ENCODE peak calls at places on chromosomes 2 and 18, in nine cellular contexts. G, T, K, J, I, U, N, D and Y are unnamed samples.

GRCh38 chr2:210553371-210553770 is 3.0 kb upstream of the CPS1 start:
- DNase-seq in G (no peak), T (peak; percentile 29), K (peak; percentile 41), J (no peak), I (no peak), U (no peak), N (peak; percentile 12), D (no peak), Y (peak; percentile 16)

GRCh38 chr18:70166668-70167067 is 38.8 kb downstream of the RTTN start:
- DNase-seq in G (no peak), T (no peak), K (no peak), J (no peak), I (no peak), U (no peak), N (no peak), D (no peak), Y (no peak)

GRCh38 chr2:37558622-37559021 is 112.8 kb downstream of the CDC42EP3 start:
- DNase-seq in G (no peak), T (no peak), K (no peak), J (peak; percentile 19), I (peak; percentile 43), U (no peak), N (no peak), D (no peak), Y (no peak)

GRCh38 chr18:20971886-20972267 is 139.7 kb downstream of the ROCK1 start:
- DNase-seq in G (no peak), T (peak; percentile 48), K (peak; percentile 27), J (no peak), I (no peak), U (no peak), N (no peak), D (no peak), Y (peak; percentile 24)

GRCh38 chr2:173149491-173149890 is 73.8 kb downstream of the MAP3K20 start:
- DNase-seq in G (no peak), T (no peak), K (no peak), J (no peak), I (no peak), U (no peak), N (no peak), D (peak; percentile 16), Y (no peak)

GRCh38 chr2:153105829-153106578 is 372.6 kb downstream of the RPRM start:
- DNase-seq in G (no peak), T (no peak), K (no peak), J (no peak), I (no peak), U (no peak), N (peak; percentile 1), D (no peak), Y (no peak)

GRCh38 chr2:239257511-239257937 is 143.3 kb downstream of the HDAC4 start:
- DNase-seq in G (no peak), T (peak; percentile 74), K (peak; percentile 80), J (no peak), I (no peak), U (no peak), N (peak; percentile 92), D (no peak), Y (no peak)

GRCh38 chr2:47043891-47044239 is 111.2 kb downstream of the STPG4 start:
- DNase-seq in G (no peak), T (no peak), K (peak; percentile 19), J (no peak), I (no peak), U (no peak), N (no peak), D (no peak), Y (no peak)

GRCh38 chr18:48560491-48560890 is 21.7 kb downstream of the CTIF start:
- DNase-seq in G (no peak), T (no peak), K (no peak), J (no peak), I (no peak), U (no peak), N (no peak), D (no peak), Y (no peak)

GRCh38 chr2:61970807-61971556 is 65.5 kb downstream of the COMMD1 start:
- DNase-seq in G (no peak), T (no peak), K (no peak), J (no peak), I (no peak), U (no peak), N (no peak), D (peak; percentile 48), Y (peak; percentile 31)
- TF ChIP-seq CTCF in G (no peak), T (no peak), K (peak; percentile 19), J (no peak), I (no peak), U (no peak), N (no peak), D (no peak), Y (no peak)

DNA sequence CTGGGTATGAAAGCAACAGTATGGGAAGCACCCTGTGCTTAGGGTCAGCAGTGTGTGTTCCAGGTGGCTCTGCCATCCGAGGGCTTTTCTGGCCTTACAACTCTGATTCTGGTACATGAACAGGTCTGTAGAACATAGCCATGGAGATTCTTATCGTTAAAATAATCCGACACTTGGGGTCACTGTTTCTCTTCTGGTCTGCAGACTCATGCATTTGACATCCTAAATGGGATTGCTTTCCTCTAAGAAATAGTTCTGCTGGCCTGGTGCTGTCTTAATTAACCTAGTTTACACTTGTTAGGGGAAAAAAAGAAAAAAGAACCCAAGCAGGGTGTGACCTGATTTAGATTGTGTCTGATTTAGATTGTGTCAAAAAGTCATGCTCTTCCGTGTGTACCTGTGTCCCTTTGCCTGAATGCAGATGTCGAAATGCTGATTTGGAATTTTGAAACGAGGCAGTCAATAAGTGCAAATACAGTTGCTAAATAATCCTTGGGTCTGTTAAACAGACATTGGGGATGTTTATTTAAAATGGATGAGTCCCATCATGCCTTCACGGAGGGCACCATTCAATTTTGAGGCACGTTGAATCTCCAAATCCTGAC is 59.6 kb downstream of the TRPM8 start:
- DNase-seq in G (peak; percentile 34), T (peak; percentile 65), K (peak; percentile 64), J (no peak), I (no peak), U (no peak), N (peak; percentile 66), D (no peak), Y (peak; percentile 68)
- TF ChIP-seq CTCF in G (peak; percentile 56), T (peak; percentile 44), K (peak; percentile 54), J (no peak), I (no peak), U (no peak), N (peak; percentile 60), D (no peak), Y (peak; percentile 49)

DNA sequence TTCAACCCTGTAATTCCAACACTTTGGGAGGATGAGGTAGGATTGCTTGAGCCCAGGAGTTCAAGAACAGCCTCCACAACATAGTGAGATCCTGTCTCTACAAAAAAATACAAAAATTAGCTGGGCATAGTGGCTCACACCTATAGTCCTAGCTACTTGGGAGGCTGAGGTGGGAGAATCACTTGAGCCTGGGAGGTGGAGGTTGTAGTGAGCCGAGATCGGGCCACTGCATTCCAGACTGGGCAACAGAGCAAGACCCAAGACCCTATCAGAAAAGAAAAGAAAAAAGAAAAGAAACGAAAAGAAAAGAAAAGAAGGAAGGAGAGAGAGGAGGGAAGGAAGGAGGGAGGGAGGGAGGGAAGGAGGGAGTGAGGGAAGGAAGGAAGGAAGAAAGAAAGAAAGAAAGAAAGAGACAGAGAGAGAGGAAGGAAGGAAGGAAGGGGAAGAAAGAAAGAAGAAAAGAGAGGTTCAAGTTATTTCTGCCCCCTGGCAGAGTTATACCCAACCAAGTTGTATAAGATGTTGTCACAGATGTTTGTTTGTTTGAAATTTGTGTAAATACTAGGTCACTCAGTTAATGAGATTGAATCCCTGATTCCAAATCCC is 3.9 kb upstream of the PKDCC start:
- DNase-seq in G (no peak), T (no peak), K (no peak), J (no peak), I (no peak), U (no peak), N (no peak), D (no peak), Y (no peak)
- TF ChIP-seq CTCF in G (no peak), T (no peak), K (no peak), J (no peak), I (no peak), U (no peak), N (no peak), D (no peak), Y (no peak)

GRCh38 chr2:143181494-143181893 is 52.3 kb downstream of the ARHGAP15 start:
- DNase-seq in G (no peak), T (no peak), K (no peak), J (no peak), I (no peak), U (no peak), N (no peak), D (no peak), Y (no peak)
- TF ChIP-seq CTCF in G (no peak), T (no peak), K (no peak), J (no peak), I (no peak), U (no peak), N (no peak), D (no peak), Y (no peak)

DNA sequence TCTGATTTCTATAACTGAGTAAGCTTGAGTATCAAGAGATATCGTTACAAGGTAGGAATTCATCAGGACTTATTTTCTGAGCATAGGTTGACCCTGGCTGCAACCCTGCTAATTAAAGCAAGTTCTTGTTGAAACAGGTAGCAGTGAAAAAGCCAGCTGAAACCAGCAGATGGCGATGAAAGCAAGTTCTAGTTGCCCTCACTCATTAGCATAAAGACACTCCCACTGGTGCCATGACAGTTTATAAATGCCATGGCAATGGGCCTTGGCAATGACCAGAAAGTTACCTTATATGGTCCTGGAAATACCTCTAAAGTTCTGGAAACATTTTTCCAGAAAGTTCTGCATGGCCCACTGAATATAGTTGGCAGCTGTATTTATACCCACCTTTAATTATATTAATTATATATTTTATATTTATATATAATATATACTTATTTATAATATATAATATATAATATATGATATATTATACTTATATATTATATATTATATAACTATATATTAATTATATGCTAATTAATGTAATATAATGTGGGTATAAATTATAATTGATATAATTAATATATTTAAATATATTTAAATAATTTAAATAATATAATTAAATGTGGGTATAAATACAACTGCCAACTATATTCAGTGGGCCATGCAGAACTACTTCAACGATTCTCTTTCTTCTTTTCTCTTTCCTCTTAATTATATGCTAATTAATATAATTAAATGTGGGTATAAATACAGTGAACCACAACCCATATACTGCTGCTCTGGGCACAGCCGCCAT is 188.0 kb downstream of the CDH7 start:
- DNase-seq in G (peak; percentile 82), T (peak; percentile 7), K (peak; percentile 4), J (no peak), I (no peak), U (no peak), N (peak; percentile 2), D (peak; percentile 85), Y (peak; percentile 43)
- TF ChIP-seq CTCF in G (peak; percentile 72), T (peak; percentile 19), K (no peak), J (no peak), I (no peak), U (no peak), N (peak; percentile 31), D (peak; percentile 11), Y (no peak)

GRCh38 chr2:177106212-177106611 is 106.4 kb upstream of the HNRNPA3 start:
- DNase-seq in G (no peak), T (no peak), K (peak; percentile 3), J (no peak), I (no peak), U (no peak), N (no peak), D (no peak), Y (peak; percentile 11)
- TF ChIP-seq CTCF in G (no peak), T (no peak), K (no peak), J (no peak), I (no peak), U (no peak), N (no peak), D (no peak), Y (peak; percentile 30)